ENCODE peak calls at places on chromosomes 16 and 17, in four cellular contexts. V is K562, B is HepG2, Q is GM12878. C is an unnamed sample.

GRCh38 chr16:69049146-69049545 is 56.3 kb upstream of the HAS3 start:
- DNase-seq in B (no peak), V (no peak), Q (no peak), C (no peak)

GRCh38 chr16:89048871-89049422 is 44.7 kb upstream of the ACSF3 start:
- DNase-seq in Q (no peak), B (no peak), V (no peak), C (no peak)

GRCh38 chr17:42107597-42108576 is 4.6 kb downstream of the DHX58 start:
- DNase-seq in V (peak; percentile 100), B (no peak), Q (no peak), C (peak; percentile 74)

GRCh38 chr16:85673529-85674417 is 15.0 kb downstream of the GINS2 start:
- DNase-seq in Q (no peak), V (no peak), B (no peak), C (no peak)

GRCh38 chr17:74153821-74154430 is 49.6 kb upstream of the RPL38 start:
- DNase-seq in Q (no peak), V (no peak), B (no peak), C (no peak)

GRCh38 chr17:82272495-82273326 is 789 bp downstream of the CSNK1D start:
- DNase-seq in V (peak; percentile 93), Q (no peak), B (no peak), C (no peak)

GRCh38 chr16:83878838-83879237 is 20.1 kb upstream of the MLYCD start:
- DNase-seq in B (peak; percentile 59), Q (no peak), V (no peak), C (peak; percentile 52)

GRCh38 chr17:4658478-4659305 is 17.2 kb upstream of the ALOX15 start:
- DNase-seq in V (peak; percentile 80), Q (no peak), B (no peak), C (no peak)

GRCh38 chr16:70681382-70682238 is 4.2 kb downstream of the MTSS2 start:
- DNase-seq in V (no peak), Q (no peak), B (peak; percentile 92), C (no peak)

GRCh38 chr17:75764711-75765421 is at the start of gene GALK1:
- DNase-seq in Q (no peak), B (peak; percentile 59), V (peak; percentile 91), C (no peak)

GRCh38 chr16:19223235-19223847 is 55.3 kb downstream of the SYT17 start:
- DNase-seq in B (peak; percentile 58), V (peak; percentile 61), Q (no peak), C (peak; percentile 42)

GRCh38 chr17:68204736-68205135 is 43.1 kb upstream of the AMZ2 start:
- DNase-seq in V (peak; percentile 22), Q (no peak), B (no peak), C (no peak)

GRCh38 chr17:34665803-34666763 is 86.7 kb downstream of the TMEM132E start:
- DNase-seq in B (no peak), V (no peak), Q (no peak), C (no peak)

GRCh38 chr17:34669511-34669910 is 90.1 kb downstream of the TMEM132E start:
- DNase-seq in B (no peak), Q (no peak), V (no peak), C (no peak)

GRCh38 chr17:34665150-34665802 is 85.9 kb downstream of the TMEM132E start:
- DNase-seq in Q (no peak), V (no peak), B (no peak), C (no peak)

GRCh38 chr17:34668206-34668605 is 88.8 kb downstream of the TMEM132E start:
- DNase-seq in Q (no peak), B (no peak), V (no peak), C (no peak)

DNA sequence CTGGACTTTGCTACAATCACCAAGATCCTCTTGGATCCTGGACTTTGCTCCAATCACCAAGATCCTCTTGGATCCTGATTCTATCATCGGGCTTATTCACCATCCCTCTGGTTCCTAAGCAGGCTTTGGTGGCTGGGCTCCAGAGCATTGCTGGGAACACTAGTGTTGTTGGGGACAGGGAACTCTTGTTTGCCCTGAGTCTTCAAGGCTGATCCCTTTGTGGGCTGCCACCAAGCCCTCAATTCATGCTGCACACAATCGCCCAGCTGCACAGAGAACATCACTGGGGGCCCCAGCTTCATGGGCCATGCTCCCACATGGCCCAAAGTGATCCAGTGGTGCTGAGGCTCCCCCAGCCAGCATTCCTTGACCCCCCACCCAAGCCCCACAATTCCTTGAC is 88.3 kb downstream of the TMEM132E start:
- DNase-seq in V (no peak), Q (no peak), B (no peak), C (no peak)
- TF ChIP-seq CEBPB in V (no peak), Q (no peak), B (no peak), C (no peak)

GRCh38 chr17:70295732-70296131 is 126.4 kb downstream of the KCNJ2 start:
- DNase-seq in V (no peak), B (no peak), Q (no peak), C (no peak)

GRCh38 chr17:70297397-70297796 is 128.1 kb downstream of the KCNJ2 start:
- DNase-seq in B (no peak), Q (no peak), V (no peak), C (no peak)

GRCh38 chr17:70296456-70296855 is 127.1 kb downstream of the KCNJ2 start:
- DNase-seq in Q (no peak), V (no peak), B (no peak), C (no peak)

GRCh38 chr17:70295329-70295728 is 126.0 kb downstream of the KCNJ2 start:
- DNase-seq in B (no peak), V (no peak), Q (no peak), C (no peak)

GRCh38 chr17:70298929-70299529 is 129.7 kb downstream of the KCNJ2 start:
- DNase-seq in Q (peak; percentile 47), B (no peak), V (no peak), C (no peak)
- TF ChIP-seq SRF in Q (no peak), B (no peak), V (no peak), C (no peak)

GRCh38 chr16:3096362-3096761 is 2.7 kb downstream of the ZSCAN10 start:
- DNase-seq in B (no peak), V (no peak), Q (no peak), C (no peak)
- TF ChIP-seq REST in B (no peak), V (no peak), Q (no peak), C (no peak)

DNA sequence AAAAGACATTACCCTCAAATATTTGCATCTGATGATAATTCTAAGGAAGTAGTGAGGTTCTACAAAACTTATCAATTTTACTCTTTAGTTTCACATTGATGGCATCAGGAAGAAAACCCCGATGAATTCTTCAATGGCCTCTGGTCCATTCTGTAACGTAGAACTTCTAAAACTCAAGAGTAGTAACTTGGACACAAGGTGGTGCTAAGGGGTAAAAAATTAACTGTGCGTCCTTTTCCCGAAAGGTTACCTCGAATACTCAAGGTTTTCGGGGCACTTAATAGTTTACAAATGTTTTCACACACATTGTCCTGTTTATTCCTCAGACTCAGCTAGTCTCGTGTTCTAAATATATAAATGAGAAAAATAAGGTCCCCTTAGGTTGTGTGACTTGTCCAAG is 517.3 kb upstream of the ZFHX3 start:
- DNase-seq in V (no peak), Q (no peak), B (peak; percentile 23), C (peak; percentile 15)
- TF ChIP-seq CEBPB in V (no peak), Q (no peak), B (no peak), C (no peak)

GRCh38 chr17:76968707-76969597 is 100.7 kb downstream of the MGAT5B start:
- DNase-seq in V (no peak), Q (no peak), B (no peak), C (no peak)
- TF ChIP-seq SRF in V (no peak), Q (no peak), B (no peak), C (no peak)

C was measured in HCT116.